ENCODE peak calls at places on chromosomes 12 and 14, in seven cellular contexts. V, D, Z, K, N, J and T are unnamed samples.

GRCh38 chr12:46660276-46660675 is 165.5 kb downstream of the SLC38A4 start:
- DNase-seq in V (peak; percentile 30), D (peak; percentile 56), Z (no peak), K (no peak), N (no peak), J (no peak), T (no peak)

GRCh38 chr12:125882141-125882540 is 816.9 kb downstream of the AACS start:
- DNase-seq in V (no peak), D (no peak), Z (no peak), K (no peak), N (no peak), J (no peak), T (no peak)

GRCh38 chr12:1747609-1748008 is 56.7 kb downstream of the ADIPOR2 start:
- DNase-seq in V (no peak), D (peak; percentile 14), Z (no peak), K (no peak), N (no peak), J (no peak), T (no peak)

GRCh38 chr12:52221912-52222457 is 11.1 kb upstream of the KRT7 start:
- DNase-seq in V (peak; percentile 25), D (peak; percentile 89), Z (peak; percentile 64), K (peak; percentile 90), N (peak; percentile 45), J (no peak), T (no peak)

GRCh38 chr14:55398679-55399078 is 13.0 kb downstream of the ATG14 start:
- DNase-seq in V (peak; percentile 99), D (peak; percentile 97), Z (peak; percentile 45), K (peak; percentile 56), N (no peak), J (no peak), T (no peak)

GRCh38 chr12:127169321-127170270 is 1097.4 kb upstream of the TMEM132C start:
- DNase-seq in V (peak; percentile 6), D (peak; percentile 59), Z (no peak), K (no peak), N (no peak), J (no peak), T (peak; percentile 46)

GRCh38 chr12:52575948-52576347 is 2.3 kb upstream of the KRT74 start:
- DNase-seq in V (no peak), D (no peak), Z (no peak), K (no peak), N (no peak), J (no peak), T (no peak)

GRCh38 chr12:78864483-78865296 is at the start of gene SYT1:
- DNase-seq in V (peak; percentile 85), D (peak; percentile 89), Z (peak; percentile 72), K (peak; percentile 96), N (no peak), J (no peak), T (peak; percentile 86)

GRCh38 chr12:27652174-27652763 is 44.0 kb upstream of the REP15 start:
- DNase-seq in V (peak; percentile 84), D (peak; percentile 88), Z (peak; percentile 91), K (peak; percentile 82), N (peak; percentile 45), J (no peak), T (no peak)

GRCh38 chr12:52168019-52168717 is 23.6 kb downstream of the KRT80 start:
- DNase-seq in V (peak; percentile 88), D (peak; percentile 57), Z (peak; percentile 91), K (peak; percentile 83), N (no peak), J (no peak), T (no peak)

DNA sequence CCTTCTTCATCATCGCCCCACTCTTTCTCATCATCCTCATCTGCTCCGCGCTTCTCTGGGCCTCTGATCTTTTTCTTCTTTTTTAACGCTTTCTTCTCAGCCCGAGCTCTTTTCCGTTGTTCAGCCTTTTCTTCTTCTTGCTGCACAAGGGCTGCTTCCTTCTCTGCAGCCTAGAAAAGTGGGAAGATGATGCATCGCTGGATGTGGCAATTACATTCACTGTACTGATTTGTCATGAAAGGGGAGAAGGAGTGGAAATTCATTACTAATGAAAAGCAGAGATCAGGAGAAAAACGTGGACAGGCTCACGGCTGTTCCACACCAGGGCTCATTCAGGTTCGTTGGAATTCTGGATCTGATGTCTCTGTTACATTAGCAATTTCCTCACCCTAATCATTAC is 15.1 kb downstream of the FICD start:
- DNase-seq in V (no peak), D (peak; percentile 18), Z (no peak), K (no peak), N (no peak), J (no peak), T (no peak)
- H3K4me1 ChIP-seq in V (peaks cover 3% of the 10 kb centered on the region), D (peaks cover 10% of the 10 kb centered on the region), Z (no peaks in the 10 kb centered on the region), K (no peaks in the 10 kb centered on the region), N (no peaks in the 10 kb centered on the region), J (no peaks in the 10 kb centered on the region), T (no peaks in the 10 kb centered on the region)

GRCh38 chr14:61472025-61472672 is 150.8 kb downstream of the PRKCH start:
- DNase-seq in V (peak; percentile 99), D (peak; percentile 95), Z (peak; percentile 43), K (peak; percentile 89), N (peak; percentile 76), J (no peak), T (peak; percentile 86)

GRCh38 chr14:61470954-61471279 is 149.5 kb downstream of the PRKCH start:
- DNase-seq in V (no peak), D (no peak), Z (no peak), K (no peak), N (no peak), J (no peak), T (peak; percentile 86)

GRCh38 chr14:61470261-61470953 is 149.0 kb downstream of the PRKCH start:
- DNase-seq in V (peak; percentile 98), D (peak; percentile 95), Z (peak; percentile 80), K (peak; percentile 83), N (peak; percentile 33), J (no peak), T (peak; percentile 87)

GRCh38 chr14:61472801-61473376 is 151.5 kb downstream of the PRKCH start:
- DNase-seq in V (peak; percentile 24), D (peak; percentile 24), Z (no peak), K (no peak), N (peak; percentile 74), J (no peak), T (peak; percentile 80)

DNA sequence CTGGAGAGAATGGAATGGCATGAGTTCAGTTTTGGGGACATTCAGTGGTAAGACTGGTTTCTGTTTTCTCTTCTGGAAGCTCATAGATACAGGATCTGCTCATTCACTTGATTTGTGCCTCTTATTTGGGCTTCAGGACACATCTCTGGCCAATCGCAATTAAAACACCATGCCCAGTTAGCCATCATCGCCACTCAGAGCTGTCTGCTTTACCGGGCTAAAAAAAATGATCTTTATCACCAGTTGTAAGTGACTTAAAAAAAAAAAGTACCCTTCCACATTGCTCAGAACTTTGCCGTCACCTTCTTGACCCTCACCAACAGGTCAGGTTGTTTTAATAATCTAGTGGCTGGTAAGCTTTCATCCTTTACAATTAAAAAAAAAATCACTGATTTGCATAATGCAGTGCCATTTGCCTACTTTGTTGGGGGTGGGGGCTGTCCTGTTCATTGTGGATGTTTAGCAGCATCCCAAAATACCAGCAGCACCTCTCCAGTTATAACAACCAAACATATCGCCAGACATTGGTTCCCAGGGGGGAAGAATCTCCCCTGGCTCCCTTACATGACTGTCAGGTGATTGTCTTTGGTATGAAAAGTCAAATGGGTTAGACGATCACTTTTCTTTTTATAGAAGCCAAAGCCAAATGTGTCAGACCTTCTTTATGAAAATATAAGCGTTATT is 150.1 kb downstream of the PRKCH start:
- DNase-seq in V (no peak), D (peak; percentile 36), Z (no peak), K (no peak), N (peak; percentile 28), J (no peak), T (no peak)
- H3K4me1 ChIP-seq in V (peaks cover 35% of the 10 kb centered on the region), D (peaks cover 60% of the 10 kb centered on the region), Z (peaks cover 38% of the 10 kb centered on the region), K (peaks cover 75% of the 10 kb centered on the region), N (peaks cover 96% of the 10 kb centered on the region), J (peaks cover 100% of the 10 kb centered on the region), T (peaks cover 79% of the 10 kb centered on the region)

GRCh38 chr14:92888896-92889295 is 34.1 kb upstream of the CHGA start:
- DNase-seq in V (no peak), D (no peak), Z (no peak), K (no peak), N (no peak), J (no peak), T (no peak)
- H3K4me1 ChIP-seq in V (no peaks in the 10 kb centered on the region), D (no peaks in the 10 kb centered on the region), Z (no peaks in the 10 kb centered on the region), K (no peaks in the 10 kb centered on the region), N (no peaks in the 10 kb centered on the region), J (no peaks in the 10 kb centered on the region), T (no peaks in the 10 kb centered on the region)

GRCh38 chr12:120652671-120653435 is 12.4 kb downstream of the CABP1 start:
- DNase-seq in V (no peak), D (no peak), Z (no peak), K (no peak), N (no peak), J (no peak), T (no peak)

GRCh38 chr12:120650249-120650690 is 9.8 kb downstream of the CABP1 start:
- DNase-seq in V (no peak), D (no peak), Z (no peak), K (no peak), N (no peak), J (no peak), T (no peak)

GRCh38 chr12:120653611-120654010 is 13.2 kb downstream of the CABP1 start:
- DNase-seq in V (no peak), D (no peak), Z (no peak), K (no peak), N (no peak), J (no peak), T (no peak)

GRCh38 chr12:120649442-120650248 is 9.2 kb downstream of the CABP1 start:
- DNase-seq in V (peak; percentile 5), D (peak; percentile 33), Z (peak; percentile 22), K (no peak), N (no peak), J (no peak), T (no peak)

DNA sequence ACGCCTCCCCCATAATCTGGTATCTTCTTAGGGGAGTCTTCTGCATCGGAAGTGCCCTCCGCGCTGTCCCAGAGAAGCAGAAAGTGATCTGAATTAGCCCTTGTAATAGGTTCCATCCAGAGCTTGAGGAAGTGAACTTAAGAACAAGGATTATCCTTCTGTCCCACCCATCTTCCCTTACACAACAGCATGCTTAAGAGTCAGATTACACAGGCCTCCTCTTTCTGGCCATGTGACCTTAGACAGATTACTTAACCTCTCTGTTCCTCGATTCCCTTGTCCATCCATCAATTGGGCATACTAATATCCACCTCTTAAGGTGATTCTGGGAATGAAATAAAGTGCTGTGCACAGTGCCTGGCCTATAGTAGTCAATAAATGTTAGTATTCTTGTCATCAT is 11.4 kb downstream of the CABP1 start:
- DNase-seq in V (peak; percentile 26), D (peak; percentile 40), Z (peak; percentile 27), K (peak; percentile 49), N (no peak), J (no peak), T (no peak)
- H3K4me1 ChIP-seq in V (peaks cover 3% of the 10 kb centered on the region), D (peaks cover 4% of the 10 kb centered on the region), Z (no peaks in the 10 kb centered on the region), K (peaks cover 16% of the 10 kb centered on the region), N (peaks cover 9% of the 10 kb centered on the region), J (peaks cover 38% of the 10 kb centered on the region), T (peaks cover 18% of the 10 kb centered on the region)

DNA sequence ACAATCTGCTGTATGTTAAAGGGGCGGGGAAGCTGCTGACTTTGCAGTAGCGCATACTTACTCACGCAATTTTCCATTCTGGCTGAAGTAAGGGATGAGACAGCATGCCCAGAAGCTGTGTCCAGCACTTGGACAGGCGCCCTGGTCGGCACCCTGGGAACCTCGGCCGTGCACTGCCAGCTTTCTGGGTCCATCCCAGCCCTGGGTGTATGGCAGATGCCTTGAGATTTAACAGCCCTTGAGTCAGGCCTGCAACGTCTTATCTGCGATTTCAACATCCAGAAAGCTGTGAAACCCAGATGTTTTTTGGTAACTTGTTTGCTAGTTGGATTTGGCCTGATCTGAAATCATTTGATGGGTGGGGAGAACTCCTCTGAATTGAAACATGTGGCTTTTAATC is 16.2 kb downstream of the EML1 start:
- DNase-seq in V (peak; percentile 58), D (peak; percentile 98), Z (peak; percentile 81), K (no peak), N (no peak), J (no peak), T (no peak)
- H3K4me1 ChIP-seq in V (peaks cover 16% of the 10 kb centered on the region), D (peaks cover 36% of the 10 kb centered on the region), Z (peaks cover 25% of the 10 kb centered on the region), K (no peaks in the 10 kb centered on the region), N (no peaks in the 10 kb centered on the region), J (peaks cover 56% of the 10 kb centered on the region), T (peaks cover 57% of the 10 kb centered on the region)